ENCODE peak calls at places on chromosome 17, in eight cellular contexts. Q is trophoblast cell, V is HCT116, R is mammary epithelial cell, I is fibroblast of lung, X is Karpas-422, U is GM23248, J is SK-N-SH. L is an unnamed sample.

GRCh38 chr17:74935585-74936469 is at the start of gene OTOP3:
- DNase-seq in Q (no peak), V (no peak), R (no peak), I (no peak), X (no peak), U (peak; percentile 23), J (peak; percentile 81), L (no peak)

GRCh38 chr17:2958706-2959222 is 104.6 kb downstream of the OR1D5 start:
- DNase-seq in Q (peak; percentile 85), V (no peak), R (no peak), I (no peak), X (no peak), U (no peak), J (no peak), L (no peak)

GRCh38 chr17:53032861-53033271 is 789.9 kb upstream of the KIF2B start:
- DNase-seq in Q (peak; percentile 17), V (peak; percentile 4), R (peak; percentile 50), I (peak; percentile 50), X (peak; percentile 51), U (peak; percentile 2), J (peak; percentile 21), L (peak; percentile 60)

GRCh38 chr17:258906-259305 is 77.5 kb upstream of the DOC2B start:
- DNase-seq in Q (no peak), V (no peak), R (no peak), I (no peak), X (no peak), U (no peak), J (no peak), L (no peak)

GRCh38 chr17:38702166-38702899 is 2.7 kb upstream of the MLLT6 start:
- DNase-seq in Q (peak; percentile 78), V (peak; percentile 73), R (peak; percentile 88), I (peak; percentile 82), X (peak; percentile 94), U (peak; percentile 92), J (peak; percentile 94), L (peak; percentile 79)

GRCh38 chr17:79804856-79805696 is 8.2 kb upstream of the CBX8 start:
- DNase-seq in Q (no peak), V (no peak), R (no peak), I (no peak), X (no peak), U (no peak), J (no peak), L (no peak)

GRCh38 chr17:82892869-82893565 is 53.2 kb upstream of the ZNF750 start:
- DNase-seq in Q (no peak), V (no peak), R (no peak), I (peak; percentile 45), X (no peak), U (no peak), J (no peak), L (no peak)

GRCh38 chr17:40582328-40582901 is 17.1 kb upstream of the CCR7 start:
- DNase-seq in Q (no peak), V (no peak), R (peak; percentile 81), I (no peak), X (no peak), U (no peak), J (no peak), L (no peak)

GRCh38 chr17:3710951-3711383 is 12.7 kb upstream of the HASPIN start:
- DNase-seq in Q (peak; percentile 28), V (no peak), R (peak; percentile 52), I (peak; percentile 52), X (peak; percentile 67), U (peak; percentile 43), J (no peak), L (peak; percentile 55)

GRCh38 chr17:75601057-75601987 is 13.7 kb downstream of the MYO15B start:
- DNase-seq in Q (peak; percentile 72), V (peak; percentile 96), R (peak; percentile 14), I (peak; percentile 23), X (peak; percentile 90), U (peak; percentile 32), J (peak; percentile 83), L (peak; percentile 77)

GRCh38 chr17:1087381-1088241 is 90.7 kb downstream of the TIMM22 start:
- DNase-seq in Q (no peak), V (no peak), R (peak; percentile 77), I (no peak), X (peak; percentile 59), U (peak; percentile 67), J (peak; percentile 89), L (peak; percentile 79)

GRCh38 chr17:46940692-46941404 is 17.9 kb downstream of the GOSR2 start:
- DNase-seq in Q (peak; percentile 87), V (peak; percentile 66), R (peak; percentile 49), I (peak; percentile 69), X (peak; percentile 88), U (peak; percentile 84), J (peak; percentile 91), L (peak; percentile 82)

GRCh38 chr17:3735515-3735914 is 11.8 kb downstream of the HASPIN start:
- DNase-seq in Q (no peak), V (no peak), R (no peak), I (peak; percentile 63), X (no peak), U (no peak), J (no peak), L (no peak)

GRCh38 chr17:55641559-55642160 is 81.0 kb downstream of the TMEM100 start:
- DNase-seq in Q (peak; percentile 60), V (peak; percentile 57), R (peak; percentile 31), I (peak; percentile 83), X (peak; percentile 87), U (peak; percentile 74), J (peak; percentile 49), L (peak; percentile 74)

GRCh38 chr17:44360826-44361225 is 2.8 kb downstream of the FAM171A2 start:
- DNase-seq in Q (no peak), V (no peak), R (no peak), I (peak; percentile 72), X (no peak), U (peak; percentile 80), J (peak; percentile 64), L (no peak)

GRCh38 chr17:83103200-83103937 is 24.0 kb downstream of the METRNL start:
- DNase-seq in Q (peak; percentile 44), V (peak; percentile 66), R (no peak), I (peak; percentile 47), X (no peak), U (peak; percentile 85), J (peak; percentile 75), L (peak; percentile 73)

GRCh38 chr17:54901230-54901847 is 687 bp downstream of the TOM1L1 start:
- DNase-seq in Q (no peak), V (peak; percentile 48), R (peak; percentile 81), I (peak; percentile 68), X (no peak), U (peak; percentile 71), J (peak; percentile 27), L (peak; percentile 83)

GRCh38 chr17:9079461-9080103 is 58.3 kb downstream of the NTN1 start:
- DNase-seq in Q (no peak), V (no peak), R (no peak), I (no peak), X (no peak), U (no peak), J (no peak), L (no peak)

GRCh38 chr17:40852378-40852777 is 14.6 kb downstream of the KRT12 start:
- DNase-seq in Q (no peak), V (no peak), R (no peak), I (no peak), X (no peak), U (no peak), J (no peak), L (no peak)

GRCh38 chr17:81037783-81038733 is 3.1 kb downstream of the BAIAP2 start:
- DNase-seq in Q (peak; percentile 39), V (no peak), R (no peak), I (no peak), X (no peak), U (no peak), J (no peak), L (no peak)

GRCh38 chr17:81035389-81036127 is 607 bp downstream of the BAIAP2 start:
- DNase-seq in Q (peak; percentile 42), V (no peak), R (no peak), I (peak; percentile 37), X (no peak), U (peak; percentile 63), J (no peak), L (peak; percentile 38)

GRCh38 chr17:81036128-81036891 is 1.4 kb downstream of the BAIAP2 start:
- DNase-seq in Q (peak; percentile 36), V (no peak), R (no peak), I (no peak), X (no peak), U (peak; percentile 49), J (no peak), L (peak; percentile 50)

GRCh38 chr17:81039096-81039495 is 4.1 kb downstream of the BAIAP2 start:
- DNase-seq in Q (peak; percentile 92), V (no peak), R (no peak), I (no peak), X (no peak), U (no peak), J (no peak), L (no peak)

GRCh38 chr17:81037026-81037782 is 2.3 kb downstream of the BAIAP2 start:
- DNase-seq in Q (peak; percentile 97), V (no peak), R (no peak), I (no peak), X (no peak), U (no peak), J (no peak), L (peak; percentile 93)
- H3K9ac ChIP-seq in Q (no peak overlapping the region), V (peak overlapping the region; percentile 85), R (no peak overlapping the region), I (no peak overlapping the region), X (no peak overlapping the region), U (no peak overlapping the region), J (no peak overlapping the region), L (peak overlapping the region; percentile 64)

DNA sequence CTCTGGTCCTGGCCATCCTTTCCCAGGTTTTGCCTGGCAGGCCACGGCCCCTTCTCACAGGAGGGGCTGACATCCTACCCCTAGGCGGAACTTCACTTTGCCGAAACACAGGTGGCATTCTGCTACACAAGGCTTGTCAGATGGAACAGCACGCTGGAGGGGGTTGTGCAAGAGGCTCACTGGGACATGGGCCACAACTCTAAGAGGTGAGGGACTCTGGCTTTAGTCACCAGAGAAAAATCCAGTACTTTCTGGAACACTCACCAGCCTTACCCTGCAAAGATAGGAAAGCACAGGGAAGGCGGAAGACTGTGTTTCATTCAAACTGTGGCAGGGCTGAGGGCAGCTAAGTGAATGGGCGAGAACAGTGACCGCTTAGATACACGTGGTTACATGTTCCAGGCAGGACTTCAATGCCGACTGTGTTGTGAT is 18.3 kb downstream of the CDC42EP4 start:
- DNase-seq in Q (peak; percentile 99), V (peak; percentile 78), R (peak; percentile 91), I (peak; percentile 93), X (no peak), U (peak; percentile 92), J (peak; percentile 22), L (peak; percentile 97)
- H3K79me2 ChIP-seq in Q (peaks cover 19% of the 10 kb centered on the region), V (peaks cover 92% of the 10 kb centered on the region), R (peaks cover 62% of the 10 kb centered on the region), I (peaks cover 72% of the 10 kb centered on the region), X (no peaks in the 10 kb centered on the region), U (peaks cover 75% of the 10 kb centered on the region), J (peaks cover 99% of the 10 kb centered on the region), L (peaks cover 90% of the 10 kb centered on the region)

DNA sequence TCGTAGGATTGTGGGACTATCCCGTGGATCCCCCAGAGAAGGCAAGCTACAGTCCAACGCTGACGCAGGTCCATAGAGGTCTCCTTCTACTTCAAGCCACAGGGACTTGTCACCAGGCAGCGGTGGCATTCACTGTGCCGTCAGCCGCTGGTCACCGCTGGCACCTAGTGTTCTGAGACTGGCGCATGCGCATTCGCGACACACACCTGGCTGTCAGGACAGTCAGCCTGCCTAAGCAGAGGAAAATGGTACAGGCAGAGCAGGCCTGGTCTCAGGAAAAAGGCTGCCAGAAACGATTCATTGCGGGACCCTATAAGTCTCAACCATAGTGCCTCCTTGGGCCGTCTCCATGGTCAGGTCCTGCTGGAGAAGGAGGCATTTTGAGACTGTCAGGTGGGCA is 138.0 kb upstream of the WSB1 start:
- DNase-seq in Q (no peak), V (no peak), R (no peak), I (no peak), X (no peak), U (no peak), J (no peak), L (no peak)
- H3K9me3 ChIP-seq in Q (peaks cover 61% of the 10 kb centered on the region), V (no peaks in the 10 kb centered on the region), R (peaks cover 5% of the 10 kb centered on the region), I (no peaks in the 10 kb centered on the region), X (no peaks in the 10 kb centered on the region), U (no peaks in the 10 kb centered on the region), J (no peaks in the 10 kb centered on the region), L (no peaks in the 10 kb centered on the region)

GRCh38 chr17:50708050-50709000 is 611 bp upstream of the ANKRD40 start:
- DNase-seq in Q (no peak), V (no peak), R (no peak), I (peak; percentile 47), X (peak; percentile 64), U (peak; percentile 45), J (no peak), L (peak; percentile 41)
- H3K9ac ChIP-seq in Q (peak overlapping the region; percentile 74), V (peak overlapping the region; percentile 85), R (peak overlapping the region; percentile 97), I (peak overlapping the region; percentile 69), X (peak overlapping the region; percentile 90), U (peak overlapping the region; percentile 93), J (peak overlapping the region; percentile 92), L (peak overlapping the region; percentile 97)

L was measured in PC-3.